ENCODE peak calls at places on chromosomes 12 and 14, in eight cellular contexts. V, X, R, M, P, E, C and D are unnamed samples.

GRCh38 chr14:68375371-68375770 is 417.5 kb downstream of the ZFP36L1 start:
- DNase-seq in V (no peak), X (no peak), R (no peak), M (no peak), P (no peak), E (no peak), C (no peak), D (no peak)

GRCh38 chr12:71981149-71981548 is 42.5 kb downstream of the TPH2 start:
- DNase-seq in V (no peak), X (peak), R (no peak), M (no peak), P (peak), E (no peak), C (no peak), D (no peak)

GRCh38 chr12:51678086-51678724 is 87.2 kb downstream of the SCN8A start:
- DNase-seq in V (no peak), X (peak), R (no peak), M (no peak), P (peak), E (no peak), C (peak), D (no peak)

GRCh38 chr12:42696424-42697149 is 107.0 kb upstream of the PRICKLE1 start:
- DNase-seq in V (no peak), X (peak), R (peak), M (peak), P (peak), E (peak), C (no peak), D (no peak)

GRCh38 chr14:87712386-87713113 is 280.4 kb downstream of the GALC start:
- DNase-seq in V (no peak), X (peak), R (no peak), M (no peak), P (no peak), E (no peak), C (no peak), D (no peak)

GRCh38 chr14:91315844-91316267 is 71.4 kb upstream of the GPR68 start:
- DNase-seq in V (peak), X (no peak), R (no peak), M (no peak), P (no peak), E (no peak), C (peak), D (peak)

GRCh38 chr14:79166171-79166570 is 996.0 kb downstream of the NRXN3 start:
- DNase-seq in V (no peak), X (no peak), R (no peak), M (no peak), P (no peak), E (no peak), C (no peak), D (no peak)

GRCh38 chr14:69913686-69914085 is 34.5 kb downstream of the SMOC1 start:
- DNase-seq in V (no peak), X (no peak), R (no peak), M (no peak), P (no peak), E (no peak), C (no peak), D (no peak)

GRCh38 chr12:11762723-11763326 is 113.4 kb downstream of the ETV6 start:
- DNase-seq in V (no peak), X (no peak), R (no peak), M (no peak), P (no peak), E (no peak), C (no peak), D (no peak)

GRCh38 chr12:57242691-57243454 is 8.1 kb downstream of the STAC3 start:
- DNase-seq in V (peak), X (peak), R (no peak), M (peak), P (peak), E (no peak), C (peak), D (no peak)

GRCh38 chr14:60736494-60736893 is 1.9 kb downstream of the MNAT1 start:
- DNase-seq in V (no peak), X (peak), R (peak), M (no peak), P (peak), E (no peak), C (no peak), D (no peak)

GRCh38 chr14:74522740-74523139 is 29.2 kb downstream of the ISCA2 start:
- DNase-seq in V (no peak), X (no peak), R (no peak), M (no peak), P (no peak), E (peak), C (no peak), D (no peak)

GRCh38 chr14:23307687-23308644 is 1.3 kb downstream of the BCL2L2 start:
- DNase-seq in V (no peak), X (no peak), R (no peak), M (no peak), P (peak), E (no peak), C (no peak), D (no peak)

GRCh38 chr12:52203126-52203921 is 11.5 kb upstream of the KRT80 start:
- DNase-seq in V (no peak), X (peak), R (no peak), M (peak), P (peak), E (peak), C (no peak), D (no peak)

GRCh38 chr14:58146399-58146798 is 5.6 kb downstream of the ARMH4 start:
- DNase-seq in V (no peak), X (no peak), R (no peak), M (no peak), P (no peak), E (no peak), C (no peak), D (no peak)

GRCh38 chr12:31861360-31861759 is 97.9 kb upstream of the RESF1 start:
- DNase-seq in V (no peak), X (no peak), R (no peak), M (no peak), P (no peak), E (no peak), C (no peak), D (no peak)

GRCh38 chr14:102314242-102315011 is 5.1 kb upstream of the ZNF839 start:
- DNase-seq in V (peak), X (peak), R (no peak), M (peak), P (peak), E (peak), C (peak), D (no peak)
- H3K4me3 ChIP-seq in V (peak), X (peak), R (peak), M (peak), P (peak), E (peak), C (peak), D (peak)

DNA sequence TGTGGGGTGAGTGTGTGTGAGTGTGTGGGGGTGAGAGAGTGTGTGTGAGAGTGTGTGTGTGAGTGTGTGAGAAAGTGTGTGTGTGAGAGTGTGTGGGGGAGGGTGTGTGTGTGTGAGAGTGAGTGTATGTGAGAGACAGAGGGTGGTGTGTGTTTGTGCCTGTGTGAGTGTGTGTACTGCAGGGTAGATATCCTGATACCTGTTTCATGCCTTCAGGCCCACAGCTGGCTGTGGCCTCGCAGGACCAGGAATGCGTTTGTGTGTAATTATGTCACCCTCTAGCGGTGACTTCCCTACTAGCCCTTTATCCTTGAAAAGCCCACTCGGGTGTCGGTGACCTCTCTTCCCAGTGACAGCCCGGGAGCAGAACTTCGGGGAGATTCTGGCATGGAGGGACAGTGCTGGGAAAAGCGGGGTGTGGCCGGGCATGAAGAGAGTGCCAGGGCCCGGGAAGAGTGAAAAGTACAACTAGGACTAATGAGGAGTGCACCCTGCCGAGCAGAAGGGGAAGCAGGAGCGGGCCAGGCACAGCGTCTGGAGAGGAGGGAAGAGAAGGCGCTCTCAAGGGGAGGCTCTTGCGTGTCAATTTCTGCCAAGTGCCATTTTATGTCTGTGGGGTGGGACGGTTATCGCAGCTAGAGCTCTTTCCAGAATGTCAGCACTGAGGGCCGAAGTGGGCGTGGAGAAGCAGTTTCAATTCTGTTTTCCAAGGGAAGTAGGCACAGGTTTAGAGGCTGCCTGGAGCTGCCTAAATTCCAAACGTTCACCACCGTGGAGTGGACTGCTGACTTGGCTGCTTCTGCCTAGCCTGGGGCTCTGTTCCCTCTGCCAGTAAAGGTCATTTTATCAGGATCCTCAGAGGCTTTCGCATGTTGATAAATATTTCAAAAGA is 11.0 kb upstream of the FBXL14 start:
- DNase-seq in V (peak), X (peak), R (no peak), M (peak), P (peak), E (peak), C (peak), D (no peak)
- TF ChIP-seq CTCF in V (peak), X (peak), R (peak), M (peak), P (peak), E (peak), C (peak), D (peak)

GRCh38 chr14:92998957-92999356 is 76.0 kb downstream of the CHGA start:
- DNase-seq in V (no peak), X (no peak), R (no peak), M (no peak), P (no peak), E (no peak), C (no peak), D (no peak)
- H3K4me3 ChIP-seq in V (no peak), X (no peak), R (no peak), M (no peak), P (no peak), E (no peak), C (no peak), D (no peak)

GRCh38 chr12:41188058-41188840 is at the start of gene PDZRN4:
- DNase-seq in V (no peak), X (peak), R (no peak), M (no peak), P (peak), E (peak), C (no peak), D (no peak)

GRCh38 chr12:41188841-41189394 is 798 bp downstream of the PDZRN4 start:
- DNase-seq in V (no peak), X (no peak), R (no peak), M (no peak), P (no peak), E (no peak), C (no peak), D (no peak)

GRCh38 chr12:41189395-41190251 is 1.5 kb downstream of the PDZRN4 start:
- DNase-seq in V (no peak), X (no peak), R (no peak), M (no peak), P (peak), E (no peak), C (no peak), D (no peak)

GRCh38 chr12:41193321-41193720 is 5.2 kb downstream of the PDZRN4 start:
- DNase-seq in V (no peak), X (no peak), R (no peak), M (no peak), P (no peak), E (no peak), C (no peak), D (no peak)

GRCh38 chr12:41190360-41190759 is 2.2 kb downstream of the PDZRN4 start:
- DNase-seq in V (no peak), X (peak), R (no peak), M (no peak), P (peak), E (no peak), C (no peak), D (no peak)
- TF ChIP-seq CTCF in V (no peak), X (peak), R (peak), M (peak), P (peak), E (peak), C (peak), D (peak)

GRCh38 chr12:66055837-66056319 is 74.7 kb downstream of the LLPH start:
- DNase-seq in V (no peak), X (no peak), R (no peak), M (no peak), P (no peak), E (no peak), C (peak), D (peak)
- H3K4me3 ChIP-seq in V (no peak), X (no peak), R (no peak), M (no peak), P (no peak), E (no peak), C (no peak), D (no peak)

GRCh38 chr14:33184587-33184986 is 245.9 kb downstream of the NPAS3 start:
- DNase-seq in V (no peak), X (no peak), R (no peak), M (no peak), P (peak), E (no peak), C (no peak), D (no peak)
- TF ChIP-seq CTCF in V (no peak), X (peak), R (no peak), M (peak), P (peak), E (peak), C (no peak), D (no peak)

GRCh38 chr12:101929365-101930041 is 52.1 kb downstream of the DRAM1 start:
- DNase-seq in V (no peak), X (no peak), R (no peak), M (no peak), P (no peak), E (no peak), C (no peak), D (peak)
- H3K4me3 ChIP-seq in V (no peak), X (no peak), R (no peak), M (no peak), P (no peak), E (no peak), C (no peak), D (peak)

GRCh38 chr12:132427999-132428871 is 61.7 kb upstream of the FBRSL1 start:
- DNase-seq in V (no peak), X (peak), R (no peak), M (no peak), P (no peak), E (no peak), C (no peak), D (no peak)
- TF ChIP-seq CTCF in V (no peak), X (no peak), R (no peak), M (no peak), P (no peak), E (no peak), C (no peak), D (no peak)

GRCh38 chr12:3381059-3382047 is 109.7 kb upstream of the PRMT8 start:
- DNase-seq in V (no peak), X (peak), R (no peak), M (peak), P (peak), E (no peak), C (no peak), D (no peak)
- H3K4me3 ChIP-seq in V (no peak), X (no peak), R (no peak), M (no peak), P (no peak), E (no peak), C (no peak), D (no peak)